ENCODE peak calls at places on chromosomes 11 and 22, in nine cellular contexts. One of them, this sample, is unnamed.

GRCh38 chr11:94708642-94709041 is 59.5 kb upstream of the AMOTL1 start:
- DNase-seq in CD4-positive, alpha-beta memory T cell: no peak
- DNase-seq in endothelial cell of umbilical vein: peak; percentile 47
- DNase-seq in dorsolateral prefrontal cortex: no peak
- DNase-seq in Peyer's patch: no peak
- DNase-seq in lung: no peak
- DNase-seq in aorta: no peak
- DNase-seq in thoracic aorta: no peak
- DNase-seq in testis: no peak
- DNase-seq in this sample: no peak

GRCh38 chr11:119484741-119485605 is 62.0 kb upstream of the THY1 start:
- DNase-seq in thoracic aorta: no peak
- DNase-seq in endothelial cell of umbilical vein: no peak
- DNase-seq in Peyer's patch: peak; percentile 31
- DNase-seq in testis: no peak
- DNase-seq in lung: no peak
- DNase-seq in aorta: no peak
- DNase-seq in CD4-positive, alpha-beta memory T cell: no peak
- DNase-seq in dorsolateral prefrontal cortex: no peak
- DNase-seq in this sample: peak; percentile 59

GRCh38 chr11:46210133-46210636 is 67.3 kb upstream of the CREB3L1 start:
- DNase-seq in aorta: no peak
- DNase-seq in lung: no peak
- DNase-seq in endothelial cell of umbilical vein: no peak
- DNase-seq in testis: no peak
- DNase-seq in thoracic aorta: no peak
- DNase-seq in Peyer's patch: no peak
- DNase-seq in CD4-positive, alpha-beta memory T cell: no peak
- DNase-seq in dorsolateral prefrontal cortex: no peak
- DNase-seq in this sample: no peak

GRCh38 chr11:104191124-104191523 is 27.2 kb upstream of the PDGFD start:
- DNase-seq in endothelial cell of umbilical vein: no peak
- DNase-seq in thoracic aorta: no peak
- DNase-seq in dorsolateral prefrontal cortex: no peak
- DNase-seq in testis: no peak
- DNase-seq in aorta: no peak
- DNase-seq in lung: no peak
- DNase-seq in Peyer's patch: no peak
- DNase-seq in CD4-positive, alpha-beta memory T cell: no peak
- DNase-seq in this sample: no peak

GRCh38 chr11:102722804-102723203 is 1.9 kb downstream of the MMP8 start:
- DNase-seq in testis: no peak
- DNase-seq in lung: no peak
- DNase-seq in thoracic aorta: no peak
- DNase-seq in aorta: no peak
- DNase-seq in Peyer's patch: no peak
- DNase-seq in dorsolateral prefrontal cortex: no peak
- DNase-seq in CD4-positive, alpha-beta memory T cell: no peak
- DNase-seq in endothelial cell of umbilical vein: no peak
- DNase-seq in this sample: no peak

GRCh38 chr22:19843857-19844422 is 10.7 kb downstream of the GNB1L start:
- DNase-seq in lung: no peak
- DNase-seq in aorta: no peak
- DNase-seq in CD4-positive, alpha-beta memory T cell: no peak
- DNase-seq in Peyer's patch: no peak
- DNase-seq in testis: no peak
- DNase-seq in endothelial cell of umbilical vein: no peak
- DNase-seq in dorsolateral prefrontal cortex: no peak
- DNase-seq in thoracic aorta: no peak
- DNase-seq in this sample: peak; percentile 73

GRCh38 chr11:17273668-17274321 is 2.7 kb upstream of the NUCB2 start:
- DNase-seq in testis: peak; percentile 25
- DNase-seq in Peyer's patch: no peak
- DNase-seq in dorsolateral prefrontal cortex: no peak
- DNase-seq in CD4-positive, alpha-beta memory T cell: no peak
- DNase-seq in endothelial cell of umbilical vein: no peak
- DNase-seq in aorta: no peak
- DNase-seq in thoracic aorta: no peak
- DNase-seq in lung: no peak
- DNase-seq in this sample: no peak

GRCh38 chr11:102289510-102290078 is 27.7 kb upstream of the BIRC3 start:
- DNase-seq in dorsolateral prefrontal cortex: no peak
- DNase-seq in testis: no peak
- DNase-seq in thoracic aorta: no peak
- DNase-seq in aorta: no peak
- DNase-seq in lung: no peak
- DNase-seq in Peyer's patch: no peak
- DNase-seq in CD4-positive, alpha-beta memory T cell: no peak
- DNase-seq in endothelial cell of umbilical vein: no peak
- DNase-seq in this sample: no peak

GRCh38 chr11:111452146-111452545 is 60.0 kb downstream of the BTG4 start:
- DNase-seq in CD4-positive, alpha-beta memory T cell: no peak
- DNase-seq in testis: no peak
- DNase-seq in dorsolateral prefrontal cortex: no peak
- DNase-seq in thoracic aorta: no peak
- DNase-seq in Peyer's patch: no peak
- DNase-seq in endothelial cell of umbilical vein: no peak
- DNase-seq in aorta: no peak
- DNase-seq in lung: no peak
- DNase-seq in this sample: no peak

GRCh38 chr11:597166-597725 is 18.5 kb downstream of the IRF7 start:
- DNase-seq in dorsolateral prefrontal cortex: no peak
- DNase-seq in testis: no peak
- DNase-seq in thoracic aorta: no peak
- DNase-seq in CD4-positive, alpha-beta memory T cell: peak; percentile 21
- DNase-seq in endothelial cell of umbilical vein: no peak
- DNase-seq in lung: no peak
- DNase-seq in Peyer's patch: no peak
- DNase-seq in aorta: no peak
- DNase-seq in this sample: no peak

GRCh38 chr11:117574551-117574950 is 222.5 kb downstream of the DSCAML1 start:
- DNase-seq in endothelial cell of umbilical vein: no peak
- DNase-seq in thoracic aorta: no peak
- DNase-seq in Peyer's patch: no peak
- DNase-seq in testis: no peak
- DNase-seq in lung: no peak
- DNase-seq in aorta: no peak
- DNase-seq in CD4-positive, alpha-beta memory T cell: no peak
- DNase-seq in dorsolateral prefrontal cortex: peak; percentile 11
- DNase-seq in this sample: no peak

GRCh38 chr11:112297248-112297866 is 36.7 kb upstream of the PLET1 start:
- DNase-seq in Peyer's patch: no peak
- DNase-seq in endothelial cell of umbilical vein: no peak
- DNase-seq in dorsolateral prefrontal cortex: no peak
- DNase-seq in testis: no peak
- DNase-seq in lung: no peak
- DNase-seq in thoracic aorta: no peak
- DNase-seq in aorta: no peak
- DNase-seq in CD4-positive, alpha-beta memory T cell: no peak
- DNase-seq in this sample: no peak

GRCh38 chr22:24423519-24424000 is 3.8 kb upstream of the ADORA2A start:
- DNase-seq in endothelial cell of umbilical vein: peak; percentile 44
- DNase-seq in thoracic aorta: no peak
- DNase-seq in CD4-positive, alpha-beta memory T cell: no peak
- DNase-seq in lung: peak; percentile 63
- DNase-seq in Peyer's patch: peak; percentile 73
- DNase-seq in testis: peak; percentile 57
- DNase-seq in dorsolateral prefrontal cortex: no peak
- DNase-seq in aorta: peak; percentile 91
- DNase-seq in this sample: peak; percentile 95

GRCh38 chr22:41535244-41535643 is 9.0 kb downstream of the POLR3H start:
- DNase-seq in lung: no peak
- DNase-seq in endothelial cell of umbilical vein: no peak
- DNase-seq in CD4-positive, alpha-beta memory T cell: no peak
- DNase-seq in testis: no peak
- DNase-seq in aorta: no peak
- DNase-seq in dorsolateral prefrontal cortex: no peak
- DNase-seq in Peyer's patch: no peak
- DNase-seq in thoracic aorta: no peak
- DNase-seq in this sample: no peak

GRCh38 chr11:108693852-108694251 is 29.0 kb downstream of the DDX10 start:
- DNase-seq in aorta: no peak
- DNase-seq in testis: no peak
- DNase-seq in lung: no peak
- DNase-seq in Peyer's patch: no peak
- DNase-seq in endothelial cell of umbilical vein: peak; percentile 21
- DNase-seq in CD4-positive, alpha-beta memory T cell: no peak
- DNase-seq in dorsolateral prefrontal cortex: no peak
- DNase-seq in thoracic aorta: no peak
- DNase-seq in this sample: no peak

GRCh38 chr22:20354238-20354975 is 34.5 kb upstream of the DGCR6L start:
- DNase-seq in endothelial cell of umbilical vein: no peak
- DNase-seq in dorsolateral prefrontal cortex: no peak
- DNase-seq in lung: no peak
- DNase-seq in thoracic aorta: no peak
- DNase-seq in testis: no peak
- DNase-seq in Peyer's patch: no peak
- DNase-seq in CD4-positive, alpha-beta memory T cell: peak; percentile 36
- DNase-seq in aorta: no peak
- DNase-seq in this sample: no peak

GRCh38 chr11:32426819-32427615 is 8.3 kb downstream of the WT1 start:
- DNase-seq in lung: no peak
- DNase-seq in endothelial cell of umbilical vein: no peak
- DNase-seq in thoracic aorta: no peak
- DNase-seq in Peyer's patch: no peak
- DNase-seq in CD4-positive, alpha-beta memory T cell: peak; percentile 66
- DNase-seq in dorsolateral prefrontal cortex: no peak
- DNase-seq in aorta: no peak
- DNase-seq in testis: peak; percentile 79
- DNase-seq in this sample: peak; percentile 67

GRCh38 chr11:119905162-119905561 is 176.2 kb upstream of the NECTIN1 start:
- DNase-seq in aorta: no peak
- DNase-seq in testis: no peak
- DNase-seq in thoracic aorta: no peak
- DNase-seq in Peyer's patch: no peak
- DNase-seq in lung: no peak
- DNase-seq in CD4-positive, alpha-beta memory T cell: no peak
- DNase-seq in dorsolateral prefrontal cortex: no peak
- DNase-seq in endothelial cell of umbilical vein: no peak
- DNase-seq in this sample: peak; percentile 14

GRCh38 chr11:97956904-97957303 is 1063.8 kb upstream of the CNTN5 start:
- DNase-seq in dorsolateral prefrontal cortex: no peak
- DNase-seq in lung: no peak
- DNase-seq in Peyer's patch: no peak
- DNase-seq in aorta: no peak
- DNase-seq in thoracic aorta: no peak
- DNase-seq in testis: no peak
- DNase-seq in endothelial cell of umbilical vein: no peak
- DNase-seq in CD4-positive, alpha-beta memory T cell: no peak
- DNase-seq in this sample: no peak

GRCh38 chr11:111777094-111778046 is 11.2 kb upstream of the PPP2R1B start:
- DNase-seq in aorta: no peak
- DNase-seq in dorsolateral prefrontal cortex: no peak
- DNase-seq in Peyer's patch: peak; percentile 54
- DNase-seq in lung: no peak
- DNase-seq in CD4-positive, alpha-beta memory T cell: no peak
- DNase-seq in thoracic aorta: no peak
- DNase-seq in endothelial cell of umbilical vein: peak; percentile 75
- DNase-seq in testis: peak; percentile 30
- DNase-seq in this sample: no peak

GRCh38 chr11:121418625-121419114 is 33.4 kb upstream of the SORL1 start:
- DNase-seq in lung: peak; percentile 50
- DNase-seq in aorta: no peak
- DNase-seq in endothelial cell of umbilical vein: no peak
- DNase-seq in CD4-positive, alpha-beta memory T cell: peak; percentile 88
- DNase-seq in Peyer's patch: peak; percentile 63
- DNase-seq in testis: no peak
- DNase-seq in thoracic aorta: no peak
- DNase-seq in dorsolateral prefrontal cortex: no peak
- DNase-seq in this sample: peak; percentile 88

GRCh38 chr11:65280646-65281045 is 18.9 kb downstream of the POLA2 start:
- DNase-seq in thoracic aorta: no peak
- DNase-seq in lung: no peak
- DNase-seq in CD4-positive, alpha-beta memory T cell: no peak
- DNase-seq in endothelial cell of umbilical vein: peak; percentile 51
- DNase-seq in dorsolateral prefrontal cortex: no peak
- DNase-seq in testis: no peak
- DNase-seq in aorta: no peak
- DNase-seq in Peyer's patch: no peak
- DNase-seq in this sample: no peak
- H3K27ac ChIP-seq in thoracic aorta: no peak overlapping the region
- H3K27ac ChIP-seq in lung: peak overlapping the region; percentile 55
- H3K27ac ChIP-seq in CD4-positive, alpha-beta memory T cell: peak overlapping the region; percentile 53
- H3K27ac ChIP-seq in endothelial cell of umbilical vein: peak overlapping the region; percentile 86
- H3K27ac ChIP-seq in dorsolateral prefrontal cortex: no peak overlapping the region
- H3K27ac ChIP-seq in testis: no peak overlapping the region
- H3K27ac ChIP-seq in aorta: no peak overlapping the region
- H3K27ac ChIP-seq in Peyer's patch: no peak overlapping the region
- H3K27ac ChIP-seq in this sample: peak overlapping the region; percentile 22

DNA sequence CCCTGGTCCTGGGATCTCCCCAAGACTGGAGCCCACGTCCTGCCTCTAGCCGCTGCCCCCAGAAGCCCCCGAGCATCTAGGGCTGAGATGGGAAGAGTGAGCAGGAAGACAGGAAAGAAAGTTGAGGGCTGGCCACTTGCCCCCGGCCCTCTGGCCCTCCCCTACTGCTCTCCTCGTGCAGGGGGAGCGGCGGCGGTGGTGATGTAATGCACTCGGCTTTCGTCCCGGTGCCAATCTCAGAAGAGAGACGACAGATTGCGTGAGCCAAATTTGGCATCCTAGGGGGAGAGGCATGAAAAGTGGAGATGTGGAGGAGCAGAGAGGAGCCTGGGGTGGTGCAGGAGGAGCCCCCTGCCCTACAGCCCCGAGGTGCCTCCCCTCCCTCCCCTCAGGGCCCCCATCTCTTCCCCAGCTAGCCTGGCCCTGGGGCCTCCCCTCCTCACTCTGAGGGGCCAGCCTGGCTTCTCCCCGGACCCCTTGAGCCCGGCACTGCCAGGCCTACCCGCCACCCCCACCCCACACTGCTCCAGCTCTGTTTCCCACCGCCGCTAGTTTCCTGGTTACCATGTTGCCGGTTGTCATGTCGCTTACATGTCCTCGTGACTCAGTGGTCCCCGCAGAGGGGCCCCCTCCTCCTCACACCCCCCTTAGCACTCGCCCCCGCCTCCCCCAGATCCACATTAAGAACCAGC is 2.5 kb downstream of the KCNJ4 start:
- DNase-seq in testis: no peak
- DNase-seq in lung: no peak
- DNase-seq in endothelial cell of umbilical vein: no peak
- DNase-seq in dorsolateral prefrontal cortex: peak; percentile 82
- DNase-seq in CD4-positive, alpha-beta memory T cell: no peak
- DNase-seq in aorta: peak; percentile 88
- DNase-seq in thoracic aorta: no peak
- DNase-seq in Peyer's patch: no peak
- DNase-seq in this sample: no peak
- H3K27ac ChIP-seq in testis: no peak overlapping the region
- H3K27ac ChIP-seq in lung: no peak overlapping the region
- H3K27ac ChIP-seq in endothelial cell of umbilical vein: no peak overlapping the region
- H3K27ac ChIP-seq in dorsolateral prefrontal cortex: no peak overlapping the region
- H3K27ac ChIP-seq in CD4-positive, alpha-beta memory T cell: no peak overlapping the region
- H3K27ac ChIP-seq in aorta: no peak overlapping the region
- H3K27ac ChIP-seq in thoracic aorta: no peak overlapping the region
- H3K27ac ChIP-seq in Peyer's patch: no peak overlapping the region
- H3K27ac ChIP-seq in this sample: no peak overlapping the region

GRCh38 chr11:19627566-19627965 is 85.1 kb upstream of the NAV2 start:
- DNase-seq in endothelial cell of umbilical vein: no peak
- DNase-seq in CD4-positive, alpha-beta memory T cell: no peak
- DNase-seq in lung: no peak
- DNase-seq in thoracic aorta: no peak
- DNase-seq in testis: no peak
- DNase-seq in dorsolateral prefrontal cortex: no peak
- DNase-seq in aorta: no peak
- DNase-seq in Peyer's patch: no peak
- DNase-seq in this sample: no peak
- H3K27ac ChIP-seq in endothelial cell of umbilical vein: peak overlapping the region; percentile 63
- H3K27ac ChIP-seq in CD4-positive, alpha-beta memory T cell: no peak overlapping the region
- H3K27ac ChIP-seq in lung: no peak overlapping the region
- H3K27ac ChIP-seq in thoracic aorta: peak overlapping the region; percentile 83
- H3K27ac ChIP-seq in testis: peak overlapping the region; percentile 74
- H3K27ac ChIP-seq in dorsolateral prefrontal cortex: no peak overlapping the region
- H3K27ac ChIP-seq in aorta: peak overlapping the region; percentile 96
- H3K27ac ChIP-seq in Peyer's patch: no peak overlapping the region
- H3K27ac ChIP-seq in this sample: no peak overlapping the region

GRCh38 chr11:67466962-67467771 is 1.9 kb downstream of the TMEM134 start:
- DNase-seq in aorta: no peak
- DNase-seq in Peyer's patch: no peak
- DNase-seq in CD4-positive, alpha-beta memory T cell: no peak
- DNase-seq in testis: no peak
- DNase-seq in endothelial cell of umbilical vein: no peak
- DNase-seq in lung: no peak
- DNase-seq in dorsolateral prefrontal cortex: no peak
- DNase-seq in thoracic aorta: no peak
- DNase-seq in this sample: no peak
- H3K27ac ChIP-seq in aorta: no peak overlapping the region
- H3K27ac ChIP-seq in Peyer's patch: no peak overlapping the region
- H3K27ac ChIP-seq in CD4-positive, alpha-beta memory T cell: peak overlapping the region; percentile 81
- H3K27ac ChIP-seq in testis: no peak overlapping the region
- H3K27ac ChIP-seq in endothelial cell of umbilical vein: no peak overlapping the region
- H3K27ac ChIP-seq in lung: peak overlapping the region; percentile 86
- H3K27ac ChIP-seq in dorsolateral prefrontal cortex: no peak overlapping the region
- H3K27ac ChIP-seq in thoracic aorta: peak overlapping the region; percentile 89
- H3K27ac ChIP-seq in this sample: no peak overlapping the region

This sample was measured in spleen.